ENCODE peak calls at places on chromosome 6, in nine cellular contexts. One of them, this sample, is unnamed.

GRCh38 chr6:131331146-131331545 is 195.9 kb downstream of the AKAP7 start:
- DNase-seq in ovary: no peak
- DNase-seq in fibroblast of mammary gland: no peak
- DNase-seq in cardiac fibroblast: no peak
- DNase-seq in HFF-Myc: no peak
- DNase-seq in A673: no peak
- DNase-seq in hepatocyte: peak
- DNase-seq in left lung: no peak
- DNase-seq in fibroblast of lung: no peak
- DNase-seq in this sample: peak

GRCh38 chr6:143059616-143060353 is 904 bp upstream of the AIG1 start:
- DNase-seq in hepatocyte: peak
- DNase-seq in ovary: no peak
- DNase-seq in cardiac fibroblast: peak
- DNase-seq in fibroblast of mammary gland: peak
- DNase-seq in HFF-Myc: peak
- DNase-seq in A673: no peak
- DNase-seq in fibroblast of lung: peak
- DNase-seq in left lung: no peak
- DNase-seq in this sample: peak

GRCh38 chr6:33165581-33166258 is 26.5 kb downstream of the COL11A2 start:
- DNase-seq in cardiac fibroblast: no peak
- DNase-seq in HFF-Myc: no peak
- DNase-seq in left lung: peak
- DNase-seq in fibroblast of mammary gland: no peak
- DNase-seq in fibroblast of lung: no peak
- DNase-seq in hepatocyte: no peak
- DNase-seq in A673: no peak
- DNase-seq in ovary: no peak
- DNase-seq in this sample: no peak

GRCh38 chr6:85459224-85459901 is 9.5 kb downstream of the NT5E start:
- DNase-seq in fibroblast of lung: peak
- DNase-seq in hepatocyte: no peak
- DNase-seq in left lung: no peak
- DNase-seq in A673: no peak
- DNase-seq in HFF-Myc: peak
- DNase-seq in cardiac fibroblast: peak
- DNase-seq in ovary: no peak
- DNase-seq in fibroblast of mammary gland: peak
- DNase-seq in this sample: no peak

GRCh38 chr6:144215402-144215931 is 65.2 kb downstream of the STX11 start:
- DNase-seq in A673: peak
- DNase-seq in HFF-Myc: no peak
- DNase-seq in ovary: no peak
- DNase-seq in hepatocyte: peak
- DNase-seq in fibroblast of mammary gland: peak
- DNase-seq in cardiac fibroblast: peak
- DNase-seq in fibroblast of lung: peak
- DNase-seq in left lung: peak
- DNase-seq in this sample: no peak

GRCh38 chr6:114707081-114707480 is 364.3 kb upstream of the HS3ST5 start:
- DNase-seq in left lung: no peak
- DNase-seq in HFF-Myc: no peak
- DNase-seq in ovary: no peak
- DNase-seq in A673: no peak
- DNase-seq in cardiac fibroblast: no peak
- DNase-seq in fibroblast of mammary gland: no peak
- DNase-seq in hepatocyte: no peak
- DNase-seq in fibroblast of lung: no peak
- DNase-seq in this sample: no peak

GRCh38 chr6:142307963-142308748 is 6.3 kb downstream of the ADGRG6 start:
- DNase-seq in fibroblast of lung: no peak
- DNase-seq in fibroblast of mammary gland: no peak
- DNase-seq in cardiac fibroblast: no peak
- DNase-seq in hepatocyte: no peak
- DNase-seq in HFF-Myc: no peak
- DNase-seq in ovary: no peak
- DNase-seq in left lung: no peak
- DNase-seq in A673: no peak
- DNase-seq in this sample: no peak

GRCh38 chr6:138986578-138986977 is 1.5 kb downstream of the REPS1 start:
- DNase-seq in fibroblast of mammary gland: peak
- DNase-seq in ovary: no peak
- DNase-seq in HFF-Myc: no peak
- DNase-seq in hepatocyte: no peak
- DNase-seq in cardiac fibroblast: peak
- DNase-seq in fibroblast of lung: no peak
- DNase-seq in left lung: no peak
- DNase-seq in A673: no peak
- DNase-seq in this sample: no peak

GRCh38 chr6:45923831-45924391 is 91.7 kb downstream of the CLIC5 start:
- DNase-seq in cardiac fibroblast: peak
- DNase-seq in fibroblast of mammary gland: peak
- DNase-seq in left lung: no peak
- DNase-seq in ovary: no peak
- DNase-seq in HFF-Myc: no peak
- DNase-seq in A673: no peak
- DNase-seq in hepatocyte: peak
- DNase-seq in fibroblast of lung: peak
- DNase-seq in this sample: no peak

GRCh38 chr6:125957845-125958244 is 1.3 kb downstream of the HINT3 start:
- DNase-seq in left lung: peak
- DNase-seq in A673: peak
- DNase-seq in fibroblast of mammary gland: peak
- DNase-seq in cardiac fibroblast: peak
- DNase-seq in hepatocyte: peak
- DNase-seq in HFF-Myc: no peak
- DNase-seq in ovary: no peak
- DNase-seq in fibroblast of lung: peak
- DNase-seq in this sample: no peak

GRCh38 chr6:102417368-102417767 is 1023.9 kb downstream of the GRIK2 start:
- DNase-seq in A673: no peak
- DNase-seq in ovary: no peak
- DNase-seq in HFF-Myc: no peak
- DNase-seq in fibroblast of mammary gland: no peak
- DNase-seq in left lung: no peak
- DNase-seq in hepatocyte: no peak
- DNase-seq in cardiac fibroblast: no peak
- DNase-seq in fibroblast of lung: no peak
- DNase-seq in this sample: no peak

GRCh38 chr6:37971711-37972410 is 152.3 kb downstream of the ZFAND3 start:
- DNase-seq in HFF-Myc: no peak
- DNase-seq in fibroblast of lung: peak
- DNase-seq in hepatocyte: no peak
- DNase-seq in left lung: no peak
- DNase-seq in cardiac fibroblast: no peak
- DNase-seq in ovary: no peak
- DNase-seq in fibroblast of mammary gland: no peak
- DNase-seq in A673: peak
- DNase-seq in this sample: no peak

GRCh38 chr6:90669420-90669819 is 82.5 kb upstream of the MAP3K7 start:
- DNase-seq in fibroblast of mammary gland: no peak
- DNase-seq in cardiac fibroblast: no peak
- DNase-seq in ovary: no peak
- DNase-seq in hepatocyte: no peak
- DNase-seq in HFF-Myc: no peak
- DNase-seq in fibroblast of lung: no peak
- DNase-seq in left lung: no peak
- DNase-seq in A673: peak
- DNase-seq in this sample: no peak

GRCh38 chr6:109743739-109744138 is 52.6 kb downstream of the FIG4 start:
- DNase-seq in hepatocyte: no peak
- DNase-seq in cardiac fibroblast: peak
- DNase-seq in fibroblast of mammary gland: peak
- DNase-seq in A673: peak
- DNase-seq in fibroblast of lung: peak
- DNase-seq in ovary: no peak
- DNase-seq in left lung: no peak
- DNase-seq in HFF-Myc: peak
- DNase-seq in this sample: no peak

GRCh38 chr6:3706547-3707467 is 44.7 kb downstream of the PXDC1 start:
- DNase-seq in ovary: no peak
- DNase-seq in cardiac fibroblast: peak
- DNase-seq in fibroblast of lung: peak
- DNase-seq in fibroblast of mammary gland: peak
- DNase-seq in hepatocyte: no peak
- DNase-seq in HFF-Myc: no peak
- DNase-seq in left lung: no peak
- DNase-seq in A673: no peak
- DNase-seq in this sample: no peak

GRCh38 chr6:22363166-22363965 is 66.5 kb upstream of the PRL start:
- DNase-seq in cardiac fibroblast: no peak
- DNase-seq in fibroblast of lung: no peak
- DNase-seq in hepatocyte: no peak
- DNase-seq in HFF-Myc: no peak
- DNase-seq in left lung: no peak
- DNase-seq in A673: no peak
- DNase-seq in ovary: no peak
- DNase-seq in fibroblast of mammary gland: no peak
- DNase-seq in this sample: no peak

GRCh38 chr6:149483302-149483701 is 1.5 kb downstream of the ZC3H12D start:
- DNase-seq in A673: no peak
- DNase-seq in fibroblast of lung: no peak
- DNase-seq in HFF-Myc: no peak
- DNase-seq in fibroblast of mammary gland: no peak
- DNase-seq in ovary: no peak
- DNase-seq in cardiac fibroblast: no peak
- DNase-seq in left lung: no peak
- DNase-seq in hepatocyte: no peak
- DNase-seq in this sample: no peak

GRCh38 chr6:43758617-43759050 is 11.4 kb upstream of the VEGFA start:
- DNase-seq in hepatocyte: no peak
- DNase-seq in HFF-Myc: no peak
- DNase-seq in ovary: no peak
- DNase-seq in fibroblast of lung: no peak
- DNase-seq in A673: peak
- DNase-seq in left lung: no peak
- DNase-seq in cardiac fibroblast: no peak
- DNase-seq in fibroblast of mammary gland: no peak
- DNase-seq in this sample: no peak

DNA sequence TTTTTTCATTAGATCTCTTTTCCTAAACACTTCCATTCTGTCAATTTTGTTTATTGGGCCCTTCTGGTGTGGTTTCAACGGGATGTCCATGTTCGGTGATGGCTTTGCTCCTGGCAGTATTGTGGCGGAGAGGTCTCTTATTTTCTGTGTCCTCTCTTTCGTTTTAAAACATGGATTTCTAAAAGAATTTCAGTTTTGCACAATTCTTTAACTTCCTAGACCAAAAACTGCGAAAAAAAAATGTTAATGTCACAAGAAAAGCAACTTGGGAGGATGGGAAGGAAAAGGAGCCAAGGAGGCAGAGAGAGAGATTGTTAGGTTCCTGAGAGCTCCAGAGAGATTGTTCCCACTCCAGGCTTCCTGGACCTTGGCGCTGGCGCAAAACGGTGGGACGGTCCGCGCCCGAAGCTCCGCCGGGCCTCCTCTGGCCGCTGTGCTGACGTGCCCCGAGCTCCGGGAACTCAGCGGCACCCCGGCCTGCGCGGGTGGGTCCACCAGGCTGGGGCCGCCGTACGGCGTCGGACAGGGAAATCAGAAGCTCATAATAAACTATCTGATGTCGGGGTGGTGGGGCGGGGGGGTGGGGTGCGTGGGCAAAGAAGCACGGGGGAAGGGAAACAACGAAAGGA is 887 bp upstream of the OLIG3 start:
- DNase-seq in cardiac fibroblast: no peak
- DNase-seq in fibroblast of mammary gland: no peak
- DNase-seq in ovary: no peak
- DNase-seq in A673: no peak
- DNase-seq in HFF-Myc: no peak
- DNase-seq in hepatocyte: no peak
- DNase-seq in fibroblast of lung: peak
- DNase-seq in left lung: no peak
- DNase-seq in this sample: no peak
- H3K4me3 ChIP-seq in cardiac fibroblast: no peak
- H3K4me3 ChIP-seq in fibroblast of mammary gland: no peak
- H3K4me3 ChIP-seq in ovary: no peak
- H3K4me3 ChIP-seq in A673: no peak
- H3K4me3 ChIP-seq in HFF-Myc: no peak
- H3K4me3 ChIP-seq in hepatocyte: no peak
- H3K4me3 ChIP-seq in fibroblast of lung: no peak
- H3K4me3 ChIP-seq in left lung: no peak
- H3K4me3 ChIP-seq in this sample: no peak

GRCh38 chr6:147633191-147633590 is 124.7 kb downstream of the SAMD5 start:
- DNase-seq in left lung: no peak
- DNase-seq in A673: no peak
- DNase-seq in fibroblast of mammary gland: no peak
- DNase-seq in HFF-Myc: no peak
- DNase-seq in fibroblast of lung: no peak
- DNase-seq in ovary: no peak
- DNase-seq in cardiac fibroblast: no peak
- DNase-seq in hepatocyte: no peak
- DNase-seq in this sample: no peak
- TF ChIP-seq CTCF in left lung: no peak
- TF ChIP-seq CTCF in A673: no peak
- TF ChIP-seq CTCF in fibroblast of mammary gland: no peak
- TF ChIP-seq CTCF in HFF-Myc: no peak
- TF ChIP-seq CTCF in fibroblast of lung: no peak
- TF ChIP-seq CTCF in ovary: no peak
- TF ChIP-seq CTCF in cardiac fibroblast: no peak
- TF ChIP-seq CTCF in hepatocyte: no peak
- TF ChIP-seq CTCF in this sample: no peak

GRCh38 chr6:18395177-18395850 is 8.2 kb downstream of the RNF144B start:
- DNase-seq in HFF-Myc: no peak
- DNase-seq in A673: no peak
- DNase-seq in left lung: no peak
- DNase-seq in hepatocyte: no peak
- DNase-seq in fibroblast of lung: no peak
- DNase-seq in fibroblast of mammary gland: no peak
- DNase-seq in cardiac fibroblast: no peak
- DNase-seq in ovary: no peak
- DNase-seq in this sample: no peak
- H3K4me3 ChIP-seq in HFF-Myc: no peak
- H3K4me3 ChIP-seq in A673: no peak
- H3K4me3 ChIP-seq in left lung: peak
- H3K4me3 ChIP-seq in hepatocyte: no peak
- H3K4me3 ChIP-seq in fibroblast of lung: no peak
- H3K4me3 ChIP-seq in fibroblast of mammary gland: no peak
- H3K4me3 ChIP-seq in cardiac fibroblast: no peak
- H3K4me3 ChIP-seq in ovary: no peak
- H3K4me3 ChIP-seq in this sample: no peak

DNA sequence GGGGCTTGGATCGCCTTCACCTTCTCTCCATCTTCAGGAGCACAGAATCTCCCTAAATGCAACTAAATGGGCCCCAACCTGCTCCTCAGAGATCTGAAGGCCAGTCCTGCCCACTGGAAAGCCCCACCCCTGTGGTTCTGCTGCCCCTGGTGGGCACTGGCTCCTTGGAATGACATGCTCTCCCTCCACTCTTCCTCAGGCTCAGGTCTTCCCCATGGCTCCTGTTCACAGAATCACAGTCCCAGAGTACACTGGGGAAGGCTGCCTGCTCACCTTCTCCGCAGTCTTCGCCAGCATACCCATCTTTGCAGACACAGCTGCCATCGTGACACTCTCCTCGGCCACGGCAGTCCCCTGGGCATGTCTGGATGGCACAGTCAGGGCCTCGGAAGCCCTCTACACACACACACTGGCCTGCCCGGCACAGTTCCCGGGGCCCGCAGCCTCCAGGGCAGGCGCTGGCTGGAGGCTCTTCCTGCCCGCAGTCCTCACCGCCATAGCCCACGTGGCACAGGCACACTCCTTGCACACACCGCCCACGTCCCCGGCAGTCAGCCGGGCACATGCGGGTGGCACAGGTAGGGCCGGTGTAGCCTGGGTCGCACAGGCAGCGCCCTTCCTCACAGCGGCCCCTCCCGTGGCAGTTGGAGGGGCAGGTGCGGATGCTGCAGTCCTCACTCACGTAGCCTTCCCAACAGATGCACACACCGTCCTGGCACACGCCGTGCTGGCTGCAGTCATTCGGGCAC is 13.6 kb downstream of the TNXB start:
- DNase-seq in A673: no peak
- DNase-seq in cardiac fibroblast: no peak
- DNase-seq in ovary: no peak
- DNase-seq in fibroblast of lung: no peak
- DNase-seq in left lung: no peak
- DNase-seq in HFF-Myc: no peak
- DNase-seq in fibroblast of mammary gland: no peak
- DNase-seq in hepatocyte: no peak
- DNase-seq in this sample: no peak
- TF ChIP-seq CTCF in A673: no peak
- TF ChIP-seq CTCF in cardiac fibroblast: no peak
- TF ChIP-seq CTCF in ovary: no peak
- TF ChIP-seq CTCF in fibroblast of lung: no peak
- TF ChIP-seq CTCF in left lung: no peak
- TF ChIP-seq CTCF in HFF-Myc: no peak
- TF ChIP-seq CTCF in fibroblast of mammary gland: no peak
- TF ChIP-seq CTCF in hepatocyte: no peak
- TF ChIP-seq CTCF in this sample: peak